ENCODE peak calls at places on chromosomes 5 and 9, in nine cellular contexts. O, J, Y, M, N, Z, F, W and Q are unnamed samples.

GRCh38 chr5:11306365-11306764 is 545.3 kb upstream of the DAP start:
- DNase-seq in O (no peak), J (no peak), Y (no peak), M (no peak), N (no peak), Z (no peak), F (no peak), W (no peak), Q (no peak)

GRCh38 chr5:137122558-137122957 is 376.6 kb downstream of the SPOCK1 start:
- DNase-seq in O (no peak), J (no peak), Y (no peak), M (no peak), N (no peak), Z (no peak), F (no peak), W (no peak), Q (no peak)

GRCh38 chr5:143350790-143351603 is 52.5 kb downstream of the NR3C1 start:
- DNase-seq in O (no peak), J (peak; percentile 86), Y (no peak), M (peak; percentile 43), N (no peak), Z (peak; percentile 91), F (peak; percentile 79), W (no peak), Q (peak; percentile 83)

GRCh38 chr9:127033784-127034183 is 88.7 kb downstream of the ANGPTL2 start:
- DNase-seq in O (no peak), J (no peak), Y (no peak), M (peak; percentile 15), N (no peak), Z (no peak), F (peak; percentile 72), W (no peak), Q (peak; percentile 64)

GRCh38 chr5:151066920-151067319 is 13.9 kb downstream of the TNIP1 start:
- DNase-seq in O (no peak), J (no peak), Y (no peak), M (no peak), N (no peak), Z (no peak), F (no peak), W (no peak), Q (no peak)

GRCh38 chr5:173781826-173782670 is 106.1 kb upstream of the CPEB4 start:
- DNase-seq in O (peak; percentile 76), J (peak; percentile 82), Y (peak; percentile 90), M (peak; percentile 37), N (peak; percentile 88), Z (peak; percentile 83), F (peak; percentile 94), W (peak; percentile 72), Q (peak; percentile 91)

GRCh38 chr9:135468866-135469521 is 10.6 kb upstream of the PPP1R26 start:
- DNase-seq in O (no peak), J (peak; percentile 24), Y (no peak), M (no peak), N (no peak), Z (no peak), F (peak; percentile 25), W (no peak), Q (peak; percentile 48)

GRCh38 chr5:163649522-163649921 is 144.1 kb downstream of the MAT2B start:
- DNase-seq in O (no peak), J (peak; percentile 86), Y (no peak), M (peak; percentile 33), N (no peak), Z (peak; percentile 68), F (peak; percentile 69), W (no peak), Q (peak; percentile 29)

GRCh38 chr9:135602789-135603481 is 36.4 kb downstream of the GLT6D1 start:
- DNase-seq in O (no peak), J (peak; percentile 15), Y (no peak), M (no peak), N (peak; percentile 64), Z (no peak), F (peak; percentile 37), W (peak; percentile 73), Q (peak; percentile 37)

GRCh38 chr5:179699640-179700298 is 1.0 kb downstream of the CANX start:
- DNase-seq in O (no peak), J (peak; percentile 41), Y (no peak), M (no peak), N (peak; percentile 37), Z (no peak), F (peak; percentile 40), W (peak; percentile 19), Q (peak; percentile 40)

GRCh38 chr9:86516564-86516963 is 162.4 kb upstream of the TUT7 start:
- DNase-seq in O (no peak), J (no peak), Y (no peak), M (no peak), N (no peak), Z (no peak), F (no peak), W (no peak), Q (no peak)

GRCh38 chr9:69326261-69326660 is 1.2 kb downstream of the ENTREP1 start:
- DNase-seq in O (peak; percentile 56), J (no peak), Y (no peak), M (no peak), N (no peak), Z (no peak), F (no peak), W (no peak), Q (no peak)

GRCh38 chr9:81028504-81028903 is 660.8 kb downstream of the TLE1 start:
- DNase-seq in O (no peak), J (peak; percentile 98), Y (no peak), M (peak; percentile 89), N (no peak), Z (peak; percentile 95), F (peak; percentile 72), W (no peak), Q (peak; percentile 89)

GRCh38 chr9:108776920-108777650 is 78.7 kb downstream of the ACTL7B start:
- DNase-seq in O (no peak), J (peak; percentile 59), Y (no peak), M (peak; percentile 88), N (no peak), Z (no peak), F (peak; percentile 78), W (no peak), Q (peak; percentile 76)

GRCh38 chr9:93119953-93120845 is 13.9 kb downstream of the NINJ1 start:
- DNase-seq in O (peak; percentile 90), J (peak; percentile 89), Y (peak; percentile 95), M (peak; percentile 90), N (peak; percentile 98), Z (peak; percentile 81), F (peak; percentile 98), W (peak; percentile 97), Q (peak; percentile 94)

GRCh38 chr5:55223219-55223987 is 3.7 kb downstream of the MCIDAS start:
- DNase-seq in O (no peak), J (no peak), Y (no peak), M (no peak), N (no peak), Z (no peak), F (no peak), W (no peak), Q (no peak)
- H3K4me3 ChIP-seq in O (no peak overlapping the region), J (no peak overlapping the region), Y (no peak overlapping the region), M (no peak overlapping the region), N (no peak overlapping the region), Z (no peak overlapping the region), F (no peak overlapping the region), W (no peak overlapping the region), Q (no peak overlapping the region)

GRCh38 chr5:55538621-55539020 is 3.9 kb upstream of the PLPP1 start:
- DNase-seq in O (no peak), J (no peak), Y (no peak), M (no peak), N (no peak), Z (no peak), F (no peak), W (no peak), Q (peak; percentile 28)
- H3K4me3 ChIP-seq in O (peak overlapping the region; percentile 12), J (no peak overlapping the region), Y (no peak overlapping the region), M (no peak overlapping the region), N (no peak overlapping the region), Z (no peak overlapping the region), F (no peak overlapping the region), W (no peak overlapping the region), Q (peak overlapping the region; percentile 4)

GRCh38 chr5:139276426-139276825 is 17.1 kb upstream of the MATR3 start:
- DNase-seq in O (no peak), J (peak; percentile 81), Y (no peak), M (no peak), N (no peak), Z (no peak), F (no peak), W (no peak), Q (no peak)
- H3K4me3 ChIP-seq in O (no peak overlapping the region), J (no peak overlapping the region), Y (no peak overlapping the region), M (no peak overlapping the region), N (no peak overlapping the region), Z (no peak overlapping the region), F (no peak overlapping the region), W (no peak overlapping the region), Q (no peak overlapping the region)

DNA sequence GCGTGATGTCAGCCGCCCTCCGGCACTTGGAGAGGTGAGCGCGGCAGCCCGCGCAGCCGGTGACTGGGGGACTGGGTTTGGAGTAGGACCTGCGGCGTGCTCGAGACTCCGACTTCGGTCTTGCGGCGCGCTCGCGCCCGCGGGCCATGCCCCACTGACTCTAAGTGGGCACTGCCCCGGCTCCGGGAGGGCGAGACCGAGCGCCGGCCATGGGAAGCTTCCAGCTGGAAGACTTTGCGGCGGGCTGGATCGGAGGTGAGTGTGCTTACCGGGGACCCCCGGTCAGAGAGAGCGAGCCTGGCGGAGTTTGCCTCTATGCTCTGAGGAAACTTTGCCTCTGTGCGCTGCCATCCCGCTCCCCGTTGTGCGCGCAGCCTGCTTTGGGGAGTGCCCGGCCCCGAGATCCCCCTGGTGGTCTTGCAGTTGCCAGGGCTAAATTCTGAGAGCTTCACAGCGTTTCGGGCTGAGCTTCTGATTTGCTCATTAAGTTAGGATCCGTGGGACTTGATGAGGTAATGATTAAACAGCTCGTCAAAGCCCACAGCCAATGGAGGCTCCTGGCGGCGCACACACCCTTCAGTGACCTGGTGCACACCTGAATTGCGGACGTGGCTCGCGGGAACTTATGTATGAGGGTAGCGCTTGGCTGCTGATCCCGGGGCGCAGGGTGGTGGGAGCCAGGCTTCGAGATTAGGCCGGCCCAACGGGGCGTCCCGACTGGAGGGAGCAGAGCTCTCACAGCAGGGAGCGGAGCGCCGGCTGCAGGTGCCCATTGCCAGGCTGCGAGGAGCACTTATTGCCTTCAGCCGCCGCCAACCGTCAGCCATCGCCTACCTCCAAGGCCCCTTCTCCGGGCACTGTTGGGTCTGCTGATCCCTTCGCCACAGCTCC is at the start of gene SLC25A48:
- DNase-seq in O (no peak), J (peak; percentile 41), Y (no peak), M (no peak), N (peak; percentile 79), Z (no peak), F (peak; percentile 26), W (peak; percentile 76), Q (no peak)
- H3K4me3 ChIP-seq in O (peak within 1 kb of the TSS; percentile 44), J (peak within 1 kb of the TSS; percentile 31), Y (peak within 1 kb of the TSS; percentile 24), M (peak within 1 kb of the TSS; percentile 41), N (no peak within 1 kb of the TSS), Z (peak within 1 kb of the TSS; percentile 35), F (peak within 1 kb of the TSS; percentile 32), W (peak within 1 kb of the TSS; percentile 21), Q (peak within 1 kb of the TSS; percentile 38)

DNA sequence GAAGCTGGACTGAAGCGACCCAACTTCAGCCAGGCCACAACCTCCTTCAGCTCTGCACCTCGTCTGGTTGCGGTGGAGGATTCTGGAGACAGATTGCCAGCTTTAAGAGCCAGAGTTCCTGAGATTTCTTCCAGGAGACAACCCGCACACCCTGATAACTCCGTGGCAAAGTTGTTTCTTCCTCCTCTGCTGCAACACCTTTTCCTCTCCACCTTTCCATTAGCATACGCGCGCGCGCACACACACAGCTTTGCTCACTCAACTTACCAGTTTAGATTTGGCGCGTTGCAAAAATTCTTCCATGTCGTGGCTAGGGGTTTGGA is 292 bp downstream of the PRUNE2 start:
- DNase-seq in O (no peak), J (no peak), Y (no peak), M (no peak), N (no peak), Z (no peak), F (no peak), W (no peak), Q (no peak)
- H3K4me3 ChIP-seq in O (peak overlapping the region; percentile 50), J (no peak overlapping the region), Y (peak overlapping the region; percentile 83), M (peak overlapping the region; percentile 51), N (peak overlapping the region; percentile 97), Z (peak overlapping the region; percentile 72), F (peak overlapping the region; percentile 49), W (peak overlapping the region; percentile 38), Q (peak overlapping the region; percentile 70)